ENCODE peak calls at places on chromosome 18, in four cellular contexts. T, X, A and B are unnamed samples.

GRCh38 chr18:57003342-57003741 is 143.5 kb upstream of the BOD1L2 start:
- DNase-seq in T (no peak), X (no peak), A (no peak), B (no peak)

GRCh38 chr18:54957295-54957694 is 2.0 kb downstream of the CCDC68 start:
- DNase-seq in T (no peak), X (no peak), A (no peak), B (no peak)

GRCh38 chr18:26546170-26546874 is 2.0 kb downstream of the KCTD1 start:
- DNase-seq in T (peak), X (peak), A (no peak), B (peak)

GRCh38 chr18:13254971-13255927 is 36.7 kb downstream of the LDLRAD4 start:
- DNase-seq in T (no peak), X (no peak), A (no peak), B (no peak)

GRCh38 chr18:23943104-23943503 is 71.5 kb upstream of the TTC39C start:
- DNase-seq in T (no peak), X (no peak), A (no peak), B (no peak)

GRCh38 chr18:6355789-6356589 is 58.7 kb downstream of the L3MBTL4 start:
- DNase-seq in T (peak), X (peak), A (no peak), B (no peak)

GRCh38 chr18:50051288-50051687 is 143.7 kb downstream of the MYO5B start:
- DNase-seq in T (no peak), X (no peak), A (peak), B (peak)

GRCh38 chr18:3901811-3902210 is 451.8 kb downstream of the TGIF1 start:
- DNase-seq in T (no peak), X (no peak), A (no peak), B (no peak)

GRCh38 chr18:40088130-40088529 is 1866.9 kb upstream of the PIK3C3 start:
- DNase-seq in T (no peak), X (no peak), A (no peak), B (no peak)

GRCh38 chr18:55106466-55106865 is 147.2 kb upstream of the CCDC68 start:
- DNase-seq in T (no peak), X (no peak), A (no peak), B (no peak)

GRCh38 chr18:7914834-7915670 is 347.9 kb downstream of the PTPRM start:
- DNase-seq in T (no peak), X (no peak), A (no peak), B (no peak)
- H2AFZ ChIP-seq in T (no peak), X (no peak), A (no peak), B (no peak)

GRCh38 chr18:61605376-61606067 is 272.3 kb downstream of the CDH20 start:
- DNase-seq in T (no peak), X (no peak), A (no peak), B (no peak)
- H2AFZ ChIP-seq in T (peak), X (peak), A (no peak), B (no peak)

DNA sequence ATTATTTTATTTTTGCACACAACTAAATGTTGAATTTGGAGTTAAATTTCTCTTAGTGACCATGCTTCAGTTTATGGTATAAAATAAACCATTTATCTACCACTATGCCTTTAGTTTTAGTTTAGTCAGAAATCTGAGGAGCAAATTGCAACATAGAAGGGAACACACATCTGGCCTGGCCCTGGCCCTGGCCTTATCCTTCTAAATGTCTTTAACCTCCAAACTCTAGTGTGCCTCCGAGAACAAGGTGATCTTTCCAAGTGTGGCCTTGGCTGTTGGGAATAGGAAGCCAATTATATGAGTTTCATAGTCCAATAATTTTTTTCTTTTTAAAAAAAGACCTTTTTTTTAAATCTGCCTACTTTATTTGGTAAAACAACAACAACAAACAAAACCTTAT is 31.8 kb upstream of the GREB1L start:
- DNase-seq in T (no peak), X (no peak), A (no peak), B (no peak)
- H2AFZ ChIP-seq in T (no peak), X (no peak), A (no peak), B (no peak)

DNA sequence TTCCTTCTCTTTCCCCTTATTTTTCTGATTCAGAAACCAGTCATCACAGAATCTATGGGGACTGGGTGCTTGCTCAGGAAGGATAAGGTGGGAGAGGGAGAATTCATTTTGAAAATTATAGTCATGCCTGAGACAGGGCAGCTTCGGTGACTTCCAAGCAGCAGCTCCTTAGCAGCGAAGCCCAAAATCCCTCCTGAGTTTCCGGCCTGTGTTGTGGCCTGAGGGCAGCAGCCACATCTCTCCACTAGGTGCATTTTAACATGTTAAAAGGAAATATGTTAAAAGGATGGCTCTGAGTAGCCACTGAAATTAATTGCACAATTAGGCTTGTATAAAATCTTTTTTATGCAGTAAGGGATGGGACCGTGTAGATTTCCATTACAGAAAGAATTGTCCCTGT is 207.0 kb upstream of the RAB12 start:
- DNase-seq in T (no peak), X (no peak), A (no peak), B (no peak)
- H2AFZ ChIP-seq in T (no peak), X (no peak), A (no peak), B (no peak)

GRCh38 chr18:59219672-59220163 is at the start of gene GRP:
- DNase-seq in T (no peak), X (no peak), A (no peak), B (peak)
- H2AFZ ChIP-seq in T (no peak), X (peak), A (no peak), B (peak)

DNA sequence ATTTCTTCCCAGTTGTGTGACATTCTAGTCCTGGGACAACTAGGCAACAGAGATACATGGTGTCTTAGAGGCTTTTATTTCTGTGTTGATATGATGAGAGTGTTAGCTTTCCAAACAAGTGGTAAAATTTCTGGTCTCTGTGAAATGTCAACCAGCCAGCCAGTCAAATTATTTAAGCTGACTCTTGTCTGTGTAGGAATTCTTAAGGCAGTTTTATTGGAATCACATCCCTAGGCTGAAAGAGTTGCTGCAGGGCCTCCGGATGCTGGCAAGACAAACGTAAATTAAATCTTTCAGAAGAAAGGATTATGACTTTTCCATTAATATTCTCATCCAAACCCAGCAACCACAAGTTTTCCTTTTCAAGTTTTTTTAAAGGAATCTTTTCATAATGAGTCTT is 44.6 kb downstream of the SERPINB7 start:
- DNase-seq in T (no peak), X (no peak), A (no peak), B (no peak)
- H2AFZ ChIP-seq in T (no peak), X (no peak), A (no peak), B (no peak)

GRCh38 chr18:41820784-41821183 is 134.2 kb upstream of the PIK3C3 start:
- DNase-seq in T (no peak), X (no peak), A (no peak), B (no peak)
- H2AFZ ChIP-seq in T (no peak), X (no peak), A (no peak), B (no peak)

GRCh38 chr18:75483662-75484061 is 56.2 kb upstream of the SMIM21 start:
- DNase-seq in T (no peak), X (no peak), A (no peak), B (no peak)

GRCh38 chr18:75482880-75483279 is 55.4 kb upstream of the SMIM21 start:
- DNase-seq in T (peak), X (no peak), A (no peak), B (no peak)

GRCh38 chr18:75477913-75478312 is 50.4 kb upstream of the SMIM21 start:
- DNase-seq in T (peak), X (peak), A (no peak), B (no peak)

GRCh38 chr18:75478996-75479870 is 51.7 kb upstream of the SMIM21 start:
- DNase-seq in T (peak), X (peak), A (no peak), B (peak)

GRCh38 chr18:75480487-75480886 is 53.0 kb upstream of the SMIM21 start:
- DNase-seq in T (no peak), X (no peak), A (no peak), B (no peak)
- H2AFZ ChIP-seq in T (no peak), X (no peak), A (no peak), B (no peak)